ENCODE peak calls at places on chromosomes 5 and 9, in ten cellular contexts. R is KG1; X is NCI-H1417; J is CD8-positive, alpha-beta T cell; H is anterior cingulate cortex; T is NCI-H1105; Z is neuronal stem cell; E is NCI-H1092 treated with DMSO at 0.1 percent for 48 hours; S is effector memory CD8-positive, alpha-beta T cell; K is HuH-7. Y is an unnamed sample.

GRCh38 chr9:121266906-121267650 is 884 bp upstream of the GSN start:
- DNase-seq in R (no peak), X (no peak), J (no peak), H (peak), T (no peak), Z (no peak), E (peak), S (no peak), K (no peak), Y (no peak)

GRCh38 chr5:31464081-31464480 is 67.8 kb downstream of the DROSHA start:
- DNase-seq in R (no peak), X (no peak), J (no peak), H (no peak), T (no peak), Z (no peak), E (no peak), S (no peak), K (no peak), Y (no peak)

GRCh38 chr5:180636403-180637075 is 12.9 kb downstream of the FLT4 start:
- DNase-seq in R (no peak), X (no peak), J (no peak), H (no peak), T (no peak), Z (no peak), E (no peak), S (no peak), K (no peak), Y (no peak)

GRCh38 chr9:129270903-129271431 is 92.9 kb upstream of the IER5L start:
- DNase-seq in R (no peak), X (no peak), J (no peak), H (no peak), T (no peak), Z (no peak), E (no peak), S (no peak), K (no peak), Y (no peak)

GRCh38 chr5:156474251-156474650 is 147.3 kb downstream of the SGCD start:
- DNase-seq in R (no peak), X (no peak), J (no peak), H (peak), T (no peak), Z (no peak), E (peak), S (no peak), K (no peak), Y (peak)

GRCh38 chr9:125649315-125649714 is 57.7 kb downstream of the MAPKAP1 start:
- DNase-seq in R (no peak), X (no peak), J (no peak), H (no peak), T (no peak), Z (no peak), E (no peak), S (no peak), K (no peak), Y (no peak)

GRCh38 chr5:5432020-5432707 is 9.7 kb downstream of the ICE1 start:
- DNase-seq in R (no peak), X (no peak), J (no peak), H (no peak), T (no peak), Z (no peak), E (no peak), S (no peak), K (no peak), Y (no peak)

GRCh38 chr5:110077147-110077546 is 387.4 kb downstream of the MAN2A1 start:
- DNase-seq in R (no peak), X (no peak), J (no peak), H (no peak), T (no peak), Z (no peak), E (no peak), S (no peak), K (peak), Y (no peak)

GRCh38 chr5:157506981-157507780 is 47.2 kb downstream of the NIPAL4 start:
- DNase-seq in R (no peak), X (no peak), J (no peak), H (no peak), T (no peak), Z (no peak), E (no peak), S (no peak), K (no peak), Y (no peak)

GRCh38 chr9:135525241-135526088 is 4.2 kb downstream of the LCN1 start:
- DNase-seq in R (no peak), X (no peak), J (peak), H (no peak), T (no peak), Z (no peak), E (no peak), S (no peak), K (no peak), Y (no peak)

GRCh38 chr5:24272735-24273134 is 372.0 kb downstream of the CDH10 start:
- DNase-seq in R (no peak), X (no peak), J (no peak), H (no peak), T (no peak), Z (no peak), E (no peak), S (no peak), K (no peak), Y (no peak)

GRCh38 chr9:90925581-90926257 is 124.1 kb downstream of the SYK start:
- DNase-seq in R (no peak), X (no peak), J (no peak), H (no peak), T (no peak), Z (no peak), E (no peak), S (no peak), K (no peak), Y (no peak)

GRCh38 chr9:78707481-78707977 is 410.6 kb downstream of the PSAT1 start:
- DNase-seq in R (no peak), X (no peak), J (no peak), H (no peak), T (no peak), Z (no peak), E (no peak), S (no peak), K (no peak), Y (no peak)

GRCh38 chr5:163221581-163221980 is 215.8 kb upstream of the CCNG1 start:
- DNase-seq in R (no peak), X (no peak), J (no peak), H (no peak), T (no peak), Z (no peak), E (no peak), S (no peak), K (no peak), Y (no peak)

GRCh38 chr9:135082536-135082935 is 4.9 kb upstream of the OLFM1 start:
- DNase-seq in R (no peak), X (no peak), J (no peak), H (no peak), T (no peak), Z (no peak), E (no peak), S (no peak), K (no peak), Y (no peak)

GRCh38 chr5:86354664-86355063 is 263.1 kb upstream of the COX7C start:
- DNase-seq in R (no peak), X (no peak), J (no peak), H (no peak), T (no peak), Z (no peak), E (no peak), S (no peak), K (no peak), Y (no peak)

GRCh38 chr5:129724222-129724621 is 23.7 kb upstream of the MINAR2 start:
- DNase-seq in R (no peak), X (no peak), J (no peak), H (no peak), T (no peak), Z (no peak), E (no peak), S (no peak), K (no peak), Y (no peak)

GRCh38 chr9:128683340-128684064 is 5.5 kb upstream of the SET start:
- DNase-seq in R (peak), X (no peak), J (no peak), H (no peak), T (no peak), Z (peak), E (no peak), S (peak), K (no peak), Y (peak)

GRCh38 chr9:122158202-122158601 is 1.4 kb downstream of the NDUFA8 start:
- DNase-seq in R (peak), X (no peak), J (no peak), H (no peak), T (no peak), Z (no peak), E (peak), S (peak), K (peak), Y (peak)

Y was measured in retina.